ENCODE peak calls at places on chromosomes 3 and 15, in seven cellular contexts. M is heart left ventricle, H is NCI-H2081 treated with DMSO at 0.1 percent for 48 hours, E is stomach, G is HuH-7, C is neural crest cell, K is NCI-H1092 treated with DMSO at 0.1 percent for 48 hours. F is an unnamed sample.

GRCh38 chr15:75921732-75922703 is 18.3 kb downstream of the FBXO22 start:
- DNase-seq in M (peak; percentile 10), H (no peak), E (peak; percentile 56), G (peak; percentile 20), C (no peak), K (no peak), F (peak; percentile 84)

GRCh38 chr3:15653326-15653725 is 51.8 kb downstream of the BTD start:
- DNase-seq in M (no peak), H (no peak), E (no peak), G (no peak), C (no peak), K (no peak), F (no peak)

GRCh38 chr3:79018671-79019136 is 749.1 kb downstream of the ROBO1 start:
- DNase-seq in M (peak; percentile 38), H (no peak), E (peak; percentile 49), G (no peak), C (peak; percentile 48), K (peak; percentile 43), F (no peak)

GRCh38 chr15:92012368-92012629 is 158.8 kb downstream of the SLCO3A1 start:
- DNase-seq in M (no peak), H (no peak), E (no peak), G (no peak), C (no peak), K (no peak), F (no peak)

GRCh38 chr3:99544819-99545281 is 93.5 kb upstream of the COL8A1 start:
- DNase-seq in M (peak; percentile 42), H (no peak), E (peak; percentile 88), G (no peak), C (no peak), K (no peak), F (no peak)

GRCh38 chr3:194249323-194250103 is 101.6 kb downstream of the CPN2 start:
- DNase-seq in M (no peak), H (no peak), E (peak; percentile 25), G (no peak), C (no peak), K (peak; percentile 62), F (no peak)

GRCh38 chr3:172577962-172578560 is 54.8 kb upstream of the TNFSF10 start:
- DNase-seq in M (no peak), H (no peak), E (no peak), G (no peak), C (no peak), K (no peak), F (no peak)

GRCh38 chr3:177446160-177446559 is 248.9 kb upstream of the TBL1XR1 start:
- DNase-seq in M (no peak), H (no peak), E (no peak), G (no peak), C (no peak), K (no peak), F (no peak)

GRCh38 chr15:64589435-64590084 is 129.2 kb downstream of the ZNF609 start:
- DNase-seq in M (no peak), H (no peak), E (no peak), G (no peak), C (no peak), K (no peak), F (no peak)

GRCh38 chr3:194554488-194555098 is 67.8 kb upstream of the ATP13A3 start:
- DNase-seq in M (no peak), H (no peak), E (no peak), G (no peak), C (no peak), K (no peak), F (no peak)

GRCh38 chr15:50543556-50543955 is 2.9 kb downstream of the USP50 start:
- DNase-seq in M (no peak), H (no peak), E (no peak), G (no peak), C (no peak), K (no peak), F (no peak)

GRCh38 chr3:161096771-161097367 is 8.3 kb downstream of the B3GALNT1 start:
- DNase-seq in M (no peak), H (peak; percentile 58), E (peak; percentile 34), G (peak; percentile 7), C (no peak), K (peak; percentile 30), F (no peak)

GRCh38 chr15:63291507-63291906 is 14.1 kb downstream of the APH1B start:
- DNase-seq in M (no peak), H (no peak), E (no peak), G (no peak), C (no peak), K (no peak), F (peak; percentile 30)

GRCh38 chr15:70259640-70260066 is 161.9 kb upstream of the TLE3 start:
- DNase-seq in M (no peak), H (no peak), E (no peak), G (peak; percentile 66), C (no peak), K (no peak), F (peak; percentile 10)

GRCh38 chr15:42283671-42284070 is 10.4 kb upstream of the TMEM87A start:
- DNase-seq in M (no peak), H (no peak), E (no peak), G (no peak), C (no peak), K (no peak), F (no peak)

GRCh38 chr3:151837057-151837456 is 23.1 kb downstream of the AADAC start:
- DNase-seq in M (no peak), H (no peak), E (no peak), G (no peak), C (no peak), K (no peak), F (peak; percentile 72)

GRCh38 chr3:48405971-48406370 is 23.9 kb downstream of the PLXNB1 start:
- DNase-seq in M (no peak), H (no peak), E (no peak), G (no peak), C (no peak), K (no peak), F (no peak)

GRCh38 chr3:16050641-16051467 is 123.6 kb upstream of the GALNT15 start:
- DNase-seq in M (peak; percentile 57), H (no peak), E (no peak), G (no peak), C (no peak), K (no peak), F (no peak)

GRCh38 chr3:186241910-186242821 is 119.9 kb downstream of the DGKG start:
- DNase-seq in M (peak; percentile 76), H (no peak), E (peak; percentile 76), G (peak; percentile 74), C (peak; percentile 23), K (peak; percentile 11), F (peak; percentile 74)

GRCh38 chr3:127483902-127484591 is 106.5 kb downstream of the TPRA1 start:
- DNase-seq in M (peak; percentile 3), H (no peak), E (peak; percentile 18), G (no peak), C (no peak), K (no peak), F (no peak)

GRCh38 chr3:132626955-132627354 is 29.9 kb downstream of the ACKR4 start:
- DNase-seq in M (no peak), H (no peak), E (no peak), G (no peak), C (no peak), K (no peak), F (no peak)

GRCh38 chr15:75353604-75354003 is 6.8 kb downstream of the NEIL1 start:
- DNase-seq in M (no peak), H (no peak), E (no peak), G (no peak), C (no peak), K (no peak), F (no peak)

GRCh38 chr15:64141798-64142512 is 9.6 kb upstream of the SNX22 start:
- DNase-seq in M (no peak), H (no peak), E (no peak), G (no peak), C (no peak), K (no peak), F (no peak)

GRCh38 chr15:73326157-73326556 is 42.6 kb downstream of the HCN4 start:
- DNase-seq in M (no peak), H (no peak), E (no peak), G (no peak), C (no peak), K (no peak), F (no peak)

GRCh38 chr3:99938270-99938955 is 120.8 kb downstream of the CMSS1 start:
- DNase-seq in M (no peak), H (no peak), E (no peak), G (no peak), C (no peak), K (no peak), F (no peak)

GRCh38 chr15:36472672-36473071 is 106.8 kb upstream of the CDIN1 start:
- DNase-seq in M (no peak), H (no peak), E (no peak), G (no peak), C (no peak), K (no peak), F (no peak)

GRCh38 chr3:149015383-149015782 is 24.0 kb downstream of the GYG1 start:
- DNase-seq in M (no peak), H (no peak), E (no peak), G (no peak), C (no peak), K (no peak), F (no peak)

GRCh38 chr3:135851201-135852061 is 114.1 kb upstream of the PPP2R3A start:
- DNase-seq in M (no peak), H (peak; percentile 95), E (no peak), G (no peak), C (no peak), K (no peak), F (no peak)

GRCh38 chr3:48015451-48016182 is 599 bp downstream of the MAP4 start:
- DNase-seq in M (no peak), H (no peak), E (no peak), G (no peak), C (no peak), K (no peak), F (no peak)

GRCh38 chr15:55494927-55495326 is 13.1 kb downstream of the DNAAF4 start:
- DNase-seq in M (no peak), H (no peak), E (no peak), G (no peak), C (no peak), K (no peak), F (no peak)

GRCh38 chr3:89107461-89108035 is at the start of gene EPHA3:
- DNase-seq in M (peak; percentile 80), H (no peak), E (peak; percentile 54), G (peak; percentile 66), C (peak; percentile 70), K (peak; percentile 20), F (peak; percentile 13)

GRCh38 chr3:146241523-146242240 is 9.2 kb downstream of the PLSCR4 start:
- DNase-seq in M (peak; percentile 34), H (no peak), E (no peak), G (no peak), C (no peak), K (no peak), F (no peak)

GRCh38 chr3:172388412-172389078 is 59.7 kb downstream of the GHSR start:
- DNase-seq in M (no peak), H (no peak), E (no peak), G (no peak), C (no peak), K (no peak), F (no peak)

GRCh38 chr15:40511093-40511471 is 40.3 kb downstream of the CHST14 start:
- DNase-seq in M (no peak), H (no peak), E (no peak), G (no peak), C (no peak), K (no peak), F (no peak)

GRCh38 chr3:86978111-86978528 is 12.8 kb downstream of the VGLL3 start:
- DNase-seq in M (no peak), H (no peak), E (no peak), G (no peak), C (no peak), K (no peak), F (no peak)